ENCODE peak calls at places on chromosomes 5 and 9, in six cellular contexts. Y is posterior cingulate gyrus; A is foreskin fibroblast; G is astrocyte of the spinal cord; O is colonic mucosa; R is activated CD4-positive, alpha-beta T cell treated with anti-CD3 and anti-CD28 coated beads, Interleukin-2, amount 10 ng/mL, durations not matched to agents 7 days and 5 days. Q is an unnamed sample.

GRCh38 chr9:5835808-5836207 is 2.9 kb upstream of the ERMP1 start:
- DNase-seq in Y (no peak), A (no peak), G (no peak), O (no peak), R (no peak), Q (no peak)

GRCh38 chr9:82057805-82058204 is 69.2 kb downstream of the SPATA31D1 start:
- DNase-seq in Y (no peak), A (peak; percentile 33), G (no peak), O (no peak), R (no peak), Q (no peak)

GRCh38 chr5:171794470-171794869 is 8.9 kb downstream of the SMIM23 start:
- DNase-seq in Y (no peak), A (no peak), G (no peak), O (no peak), R (no peak), Q (no peak)

GRCh38 chr5:140109050-140109817 is 4.7 kb upstream of the PURA start:
- DNase-seq in Y (no peak), A (peak; percentile 50), G (peak; percentile 32), O (peak; percentile 38), R (no peak), Q (peak; percentile 46)

GRCh38 chr9:137107312-137107921 is 7.1 kb downstream of the DPP7 start:
- DNase-seq in Y (no peak), A (no peak), G (no peak), O (no peak), R (no peak), Q (no peak)

GRCh38 chr5:88536146-88536545 is 267.5 kb upstream of the TMEM161B start:
- DNase-seq in Y (no peak), A (no peak), G (no peak), O (no peak), R (no peak), Q (no peak)

GRCh38 chr5:173891367-173891766 is 3.2 kb downstream of the CPEB4 start:
- DNase-seq in Y (no peak), A (no peak), G (no peak), O (no peak), R (no peak), Q (no peak)

GRCh38 chr5:172235827-172236749 is 42.1 kb downstream of the EFCAB9 start:
- DNase-seq in Y (no peak), A (peak; percentile 36), G (no peak), O (peak; percentile 87), R (no peak), Q (no peak)

GRCh38 chr5:178327931-178328711 is 95.5 kb upstream of the PHYKPL start:
- DNase-seq in Y (no peak), A (no peak), G (no peak), O (no peak), R (no peak), Q (no peak)

GRCh38 chr5:93995126-93995621 is 253.8 kb upstream of the POU5F2 start:
- DNase-seq in Y (no peak), A (peak; percentile 75), G (peak; percentile 5), O (no peak), R (no peak), Q (peak; percentile 49)

GRCh38 chr5:137156175-137156574 is 343.0 kb downstream of the SPOCK1 start:
- DNase-seq in Y (no peak), A (no peak), G (no peak), O (no peak), R (no peak), Q (no peak)

GRCh38 chr9:33942471-33943083 is 106.1 kb downstream of the UBAP2 start:
- DNase-seq in Y (no peak), A (peak; percentile 82), G (peak; percentile 82), O (no peak), R (no peak), Q (peak; percentile 79)

GRCh38 chr9:2008372-2008771 is 6.8 kb upstream of the SMARCA2 start:
- DNase-seq in Y (no peak), A (no peak), G (no peak), O (no peak), R (no peak), Q (no peak)

GRCh38 chr5:176577312-176578176 is 28.4 kb downstream of the CDHR2 start:
- DNase-seq in Y (no peak), A (no peak), G (no peak), O (no peak), R (no peak), Q (no peak)

GRCh38 chr9:34562136-34562745 is 27.3 kb downstream of the CNTFR start:
- DNase-seq in Y (no peak), A (no peak), G (no peak), O (peak; percentile 50), R (no peak), Q (no peak)

Q was measured in HFFc6.